ENCODE peak calls at places on chromosomes 7 and 10, in four cellular contexts. F is fibroblast of the aortic adventitia, U is tibial nerve, D is AG10803. J is an unnamed sample.

GRCh38 chr10:28294809-28295208 is 8.1 kb downstream of the MPP7 start:
- DNase-seq in F (no peak), U (no peak), D (no peak), J (no peak)

GRCh38 chr7:15305002-15305600 is 256.7 kb downstream of the AGMO start:
- DNase-seq in F (peak; percentile 69), U (peak; percentile 71), D (peak; percentile 60), J (peak; percentile 68)

GRCh38 chr10:19816420-19817250 is at the start of gene PLXDC2:
- DNase-seq in F (peak; percentile 51), U (peak; percentile 42), D (peak; percentile 25), J (peak; percentile 62)

GRCh38 chr10:29879862-29880261 is 179.5 kb downstream of the JCAD start:
- DNase-seq in F (no peak), U (no peak), D (no peak), J (no peak)

GRCh38 chr10:6603142-6604125 is 23.4 kb upstream of the PRKCQ start:
- DNase-seq in F (no peak), U (no peak), D (no peak), J (no peak)

GRCh38 chr7:135204271-135204872 is 7.0 kb downstream of the WDR91 start:
- DNase-seq in F (peak; percentile 12), U (no peak), D (no peak), J (peak; percentile 75)

GRCh38 chr10:96279219-96279641 is 7.9 kb upstream of the BLNK start:
- DNase-seq in F (no peak), U (no peak), D (no peak), J (no peak)

GRCh38 chr10:101346177-101346576 is 7.8 kb upstream of the BTRC start:
- DNase-seq in F (no peak), U (no peak), D (no peak), J (no peak)

GRCh38 chr10:649798-650690 is 39.4 kb downstream of the DIP2C start:
- DNase-seq in F (no peak), U (no peak), D (no peak), J (no peak)

GRCh38 chr7:82050134-82050533 is 280.3 kb upstream of the HGF start:
- DNase-seq in F (peak; percentile 83), U (no peak), D (peak; percentile 85), J (peak; percentile 92)

GRCh38 chr10:33143160-33143728 is 185.2 kb upstream of the ITGB1 start:
- DNase-seq in F (peak; percentile 75), U (no peak), D (peak; percentile 83), J (peak; percentile 70)

GRCh38 chr7:88229302-88229870 is 9.5 kb upstream of the SRI start:
- DNase-seq in F (no peak), U (no peak), D (no peak), J (no peak)

GRCh38 chr10:17062493-17063487 is 66.8 kb downstream of the CUBN start:
- DNase-seq in F (peak; percentile 89), U (peak; percentile 55), D (peak; percentile 89), J (peak; percentile 97)

GRCh38 chr10:14774797-14775196 is at the start of gene FAM107B:
- DNase-seq in F (no peak), U (no peak), D (no peak), J (no peak)

GRCh38 chr7:47538846-47539311 is 43.0 kb downstream of the TNS3 start:
- DNase-seq in F (no peak), U (no peak), D (no peak), J (no peak)

GRCh38 chr7:4683884-4684565 is 1.9 kb downstream of the FOXK1 start:
- DNase-seq in F (peak; percentile 69), U (peak; percentile 41), D (peak; percentile 67), J (peak; percentile 76)

GRCh38 chr7:38673795-38674194 is 42.6 kb upstream of the AMPH start:
- DNase-seq in F (peak; percentile 93), U (no peak), D (peak; percentile 89), J (peak; percentile 99)

GRCh38 chr10:126975221-126975620 is 70.0 kb downstream of the DOCK1 start:
- DNase-seq in F (no peak), U (no peak), D (no peak), J (no peak)

GRCh38 chr10:16887565-16887964 is 70.3 kb upstream of the RSU1 start:
- DNase-seq in F (peak; percentile 94), U (no peak), D (peak; percentile 72), J (peak; percentile 91)

GRCh38 chr7:116792813-116793212 is 69.6 kb upstream of the CAPZA2 start:
- DNase-seq in F (no peak), U (no peak), D (no peak), J (no peak)

GRCh38 chr10:62244785-62245595 is 23.7 kb downstream of the RTKN2 start:
- DNase-seq in F (peak; percentile 89), U (peak; percentile 75), D (peak; percentile 74), J (peak; percentile 87)

GRCh38 chr10:75355706-75356105 is 45.9 kb downstream of the ZNF503 start:
- DNase-seq in F (no peak), U (no peak), D (peak; percentile 31), J (peak; percentile 4)

GRCh38 chr7:117110480-117111315 is 157.4 kb downstream of the ST7 start:
- DNase-seq in F (no peak), U (no peak), D (no peak), J (no peak)

GRCh38 chr7:115038158-115038557 is 116.3 kb downstream of the MDFIC start:
- DNase-seq in F (no peak), U (no peak), D (no peak), J (no peak)

GRCh38 chr7:114426824-114427223 is 12.2 kb downstream of the FOXP2 start:
- DNase-seq in F (peak; percentile 65), U (no peak), D (peak; percentile 29), J (peak; percentile 4)

GRCh38 chr10:62960416-62960815 is 144.2 kb upstream of the EGR2 start:
- DNase-seq in F (no peak), U (no peak), D (peak; percentile 20), J (peak; percentile 53)

GRCh38 chr10:103693070-103693811 is 162.1 kb downstream of the SH3PXD2A start:
- DNase-seq in F (no peak), U (no peak), D (no peak), J (no peak)

GRCh38 chr7:67913604-67914003 is 917.0 kb downstream of the TYW1 start:
- DNase-seq in F (no peak), U (no peak), D (peak; percentile 32), J (no peak)

GRCh38 chr10:80441831-80442230 is 12.3 kb upstream of the TSPAN14 start:
- DNase-seq in F (no peak), U (no peak), D (no peak), J (no peak)

GRCh38 chr7:74476546-74477095 is 22.9 kb downstream of the GTF2IRD1 start:
- DNase-seq in F (no peak), U (no peak), D (no peak), J (no peak)

DNA sequence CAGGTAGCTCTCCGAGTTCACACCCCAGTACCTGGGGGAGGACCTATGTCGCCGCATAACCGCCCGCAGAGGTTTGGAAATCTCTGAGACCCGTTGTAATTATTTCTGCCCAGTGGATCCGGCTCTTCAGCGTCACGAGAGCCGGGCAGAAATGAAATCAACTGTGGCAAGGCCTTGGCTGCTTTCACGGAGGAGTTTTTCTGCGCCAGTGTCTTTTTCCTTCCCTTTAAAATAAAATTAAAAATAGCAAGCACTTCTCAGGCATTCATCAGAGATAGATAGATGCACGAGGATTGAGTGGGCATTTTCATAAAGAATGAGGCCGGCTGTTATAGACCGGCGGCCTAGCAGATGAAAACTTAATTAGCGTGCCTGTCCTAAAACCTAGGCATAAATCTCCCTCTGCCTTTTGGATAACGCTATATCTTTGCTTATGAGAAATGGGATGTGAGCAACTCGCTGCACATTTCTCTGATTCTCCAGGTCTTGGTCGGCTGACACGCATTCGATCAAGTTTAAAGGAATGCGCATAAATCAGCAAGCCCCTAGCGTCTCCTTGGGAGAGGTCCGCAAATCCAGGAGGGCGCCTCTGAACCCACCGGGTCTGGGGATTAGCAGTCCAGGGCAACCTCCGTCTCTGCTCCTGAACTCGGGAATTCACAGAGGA is 6.4 kb downstream of the HOXA13 start:
- DNase-seq in F (no peak), U (no peak), D (no peak), J (no peak)
- H3K4me3 ChIP-seq in F (no peak overlapping the region), U (no peak overlapping the region), D (no peak overlapping the region), J (no peak overlapping the region)

DNA sequence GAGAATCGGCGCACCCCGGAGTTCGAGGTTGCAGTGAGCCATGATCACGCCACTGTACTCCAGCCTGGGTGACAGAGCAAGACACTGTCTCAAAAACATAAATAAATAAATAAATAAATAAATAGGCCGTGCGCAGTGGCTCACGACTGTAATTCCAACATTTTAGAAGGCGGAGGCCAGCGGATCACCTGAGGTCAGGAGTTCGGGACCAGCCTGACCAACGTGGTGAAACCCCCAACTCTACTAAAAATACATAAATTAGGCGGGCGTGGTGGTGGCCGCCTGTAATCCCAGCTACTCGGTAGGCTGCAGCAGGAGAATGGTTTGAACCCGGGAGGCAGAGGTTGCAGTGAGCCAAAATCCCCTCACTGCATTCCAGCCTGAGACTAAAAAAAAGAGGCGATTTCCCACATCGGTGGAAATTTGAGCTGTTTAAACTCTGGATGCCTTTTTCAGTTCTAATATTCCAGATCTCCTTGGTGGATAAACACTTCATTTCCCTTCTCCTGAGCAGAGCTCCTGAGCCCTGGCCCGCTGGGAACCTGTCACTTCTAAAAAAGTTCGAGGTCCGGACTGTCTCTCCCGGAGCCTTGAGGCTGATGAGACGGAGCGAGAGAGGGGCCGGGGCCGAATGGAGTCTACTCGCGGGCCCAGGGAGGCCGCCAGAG is 2.0 kb upstream of the NFKB2 start:
- DNase-seq in F (no peak), U (no peak), D (no peak), J (no peak)
- TF ChIP-seq CTCF in F (peak; percentile 93), U (no peak), D (no peak), J (no peak)

GRCh38 chr7:24781106-24781505 is 23.8 kb upstream of the GSDME start:
- DNase-seq in F (no peak), U (peak; percentile 9), D (no peak), J (no peak)

GRCh38 chr7:24783731-24784130 is 26.5 kb upstream of the GSDME start:
- DNase-seq in F (no peak), U (no peak), D (peak; percentile 16), J (no peak)

GRCh38 chr7:24786941-24787340 is 29.7 kb upstream of the GSDME start:
- DNase-seq in F (peak; percentile 92), U (no peak), D (peak; percentile 97), J (peak; percentile 98)

GRCh38 chr7:24786306-24786705 is 29.0 kb upstream of the GSDME start:
- DNase-seq in F (no peak), U (no peak), D (peak; percentile 43), J (peak; percentile 9)

DNA sequence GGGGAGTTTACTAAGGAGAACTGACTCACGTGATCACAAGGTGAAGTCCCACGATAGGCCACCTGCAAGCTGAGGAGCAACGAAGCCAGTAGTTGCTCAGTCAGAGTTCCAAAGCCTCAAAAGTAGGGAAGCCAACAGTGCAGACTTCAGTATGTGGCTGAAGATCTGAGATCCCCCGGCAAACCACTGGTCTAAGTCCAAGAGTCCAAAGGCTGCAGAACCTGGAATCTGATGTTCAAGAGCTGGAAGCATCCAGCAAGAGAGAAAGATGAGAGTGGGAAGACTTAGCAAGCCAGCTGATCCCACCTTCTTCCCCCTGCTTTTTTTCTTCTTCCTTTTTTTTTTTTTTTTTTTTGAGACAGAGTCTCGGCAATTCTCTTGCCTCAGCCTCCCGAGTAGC is 27.0 kb upstream of the GSDME start:
- DNase-seq in F (no peak), U (no peak), D (no peak), J (no peak)
- H3K4me3 ChIP-seq in F (no peak overlapping the region), U (no peak overlapping the region), D (no peak overlapping the region), J (no peak overlapping the region)

GRCh38 chr7:140006600-140006999 is 56.2 kb downstream of the PARP12 start:
- DNase-seq in F (no peak), U (no peak), D (no peak), J (no peak)

GRCh38 chr7:140007051-140007690 is 55.6 kb downstream of the PARP12 start:
- DNase-seq in F (no peak), U (no peak), D (no peak), J (no peak)

GRCh38 chr7:140004672-140005071 is 58.1 kb downstream of the PARP12 start:
- DNase-seq in F (no peak), U (no peak), D (no peak), J (no peak)

GRCh38 chr7:140005341-140005740 is 57.4 kb downstream of the PARP12 start:
- DNase-seq in F (no peak), U (no peak), D (no peak), J (no peak)

GRCh38 chr7:140005754-140006503 is 56.8 kb downstream of the PARP12 start:
- DNase-seq in F (peak; percentile 9), U (no peak), D (peak; percentile 18), J (peak; percentile 32)
- TF ChIP-seq CTCF in F (peak; percentile 38), U (no peak), D (peak; percentile 41), J (peak; percentile 52)

J was measured in cardiac fibroblast.